ENCODE peak calls at places on chromosome 13, in seven cellular contexts. A, Z, Y, Q, T, B and P are unnamed samples.
A peak's percentile ranks its signal among the peaks of the same experiment; 100 is the strongest.

GRCh38 chr13:34156841-34157365 is 339.0 kb downstream of the RFC3 start:
- DNase-seq in A (peak; percentile 64), Z (no peak), Y (no peak), Q (peak; percentile 95), T (peak; percentile 10), B (peak; percentile 92), P (no peak)

GRCh38 chr13:113027566-113027965 is 58.6 kb downstream of the MCF2L start:
- DNase-seq in A (no peak), Z (no peak), Y (no peak), Q (no peak), T (no peak), B (no peak), P (no peak)

GRCh38 chr13:98858206-98858605 is 105.7 kb upstream of the SLC15A1 start:
- DNase-seq in A (no peak), Z (no peak), Y (no peak), Q (no peak), T (no peak), B (no peak), P (no peak)

GRCh38 chr13:47215741-47216140 is 318.9 kb upstream of the HTR2A start:
- DNase-seq in A (no peak), Z (no peak), Y (no peak), Q (peak; percentile 97), T (no peak), B (no peak), P (no peak)

GRCh38 chr13:95793018-95793555 is 116.1 kb downstream of the DNAJC3 start:
- DNase-seq in A (no peak), Z (no peak), Y (no peak), Q (no peak), T (no peak), B (no peak), P (no peak)

GRCh38 chr13:27372896-27373295 is 51.5 kb upstream of the GTF3A start:
- DNase-seq in A (no peak), Z (no peak), Y (no peak), Q (no peak), T (no peak), B (no peak), P (no peak)

GRCh38 chr13:46372071-46372470 is 15.0 kb downstream of the RUBCNL start:
- DNase-seq in A (no peak), Z (no peak), Y (no peak), Q (no peak), T (no peak), B (no peak), P (no peak)

GRCh38 chr13:106533101-106533939 is 2.1 kb downstream of the EFNB2 start:
- DNase-seq in A (peak; percentile 92), Z (no peak), Y (no peak), Q (peak; percentile 80), T (peak; percentile 3), B (peak; percentile 34), P (peak; percentile 1)

GRCh38 chr13:113774177-113775107 is 15.4 kb downstream of the TMEM255B start:
- DNase-seq in A (no peak), Z (no peak), Y (no peak), Q (peak; percentile 32), T (no peak), B (no peak), P (no peak)

GRCh38 chr13:60267498-60268202 is 103.9 kb upstream of the DIAPH3 start:
- DNase-seq in A (no peak), Z (no peak), Y (no peak), Q (peak; percentile 2), T (no peak), B (no peak), P (no peak)

GRCh38 chr13:87123987-87124784 is 547.0 kb upstream of the SLITRK5 start:
- DNase-seq in A (no peak), Z (no peak), Y (no peak), Q (peak; percentile 0), T (no peak), B (no peak), P (no peak)

GRCh38 chr13:100983111-100983510 is 308.5 kb upstream of the TMTC4 start:
- DNase-seq in A (no peak), Z (no peak), Y (no peak), Q (no peak), T (no peak), B (no peak), P (no peak)

GRCh38 chr13:50085063-50085462 is 69.8 kb downstream of the KCNRG start:
- DNase-seq in A (no peak), Z (no peak), Y (no peak), Q (peak; percentile 56), T (no peak), B (no peak), P (no peak)

GRCh38 chr13:78121459-78122348 is 203.1 kb upstream of the EDNRB start:
- DNase-seq in A (peak; percentile 64), Z (no peak), Y (no peak), Q (peak; percentile 54), T (peak; percentile 8), B (peak; percentile 80), P (no peak)

GRCh38 chr13:109576331-109576813 is 210.0 kb downstream of the IRS2 start:
- DNase-seq in A (no peak), Z (no peak), Y (no peak), Q (no peak), T (no peak), B (no peak), P (no peak)

GRCh38 chr13:89457977-89458376 is 1786.8 kb downstream of the SLITRK5 start:
- DNase-seq in A (no peak), Z (no peak), Y (no peak), Q (no peak), T (no peak), B (no peak), P (no peak)